ENCODE peak calls at places on chromosomes 11 and 22, in six cellular contexts. N is hypothalamus; W is NCI-H187 treated with DMSO at 0.1 percent for 48 hours; K is activated CD4-positive, alpha-beta T cell treated with anti-CD3 and anti-CD28 coated beads for 1 hour; J is EL; A is amniotic stem cell. O is an unnamed sample.

GRCh38 chr22:19597399-19597735 is 73.2 kb upstream of the CLDN5 start:
- DNase-seq in K (peak), A (no peak), W (no peak), J (no peak), N (no peak), O (peak)

GRCh38 chr22:37086184-37086583 is 23.3 kb downstream of the TMPRSS6 start:
- DNase-seq in N (no peak), K (no peak), J (no peak), W (no peak), A (no peak), O (no peak)

GRCh38 chr11:612201-612960 is 3.4 kb downstream of the IRF7 start:
- DNase-seq in W (no peak), J (peak), A (no peak), K (peak), N (no peak), O (peak)

GRCh38 chr11:134124660-134125451 is 56.0 kb downstream of the JAM3 start:
- DNase-seq in A (peak), K (no peak), N (peak), J (peak), W (no peak), O (peak)

GRCh38 chr22:42799462-42800405 is 57.3 kb downstream of the ARFGAP3 start:
- DNase-seq in N (no peak), A (no peak), W (no peak), K (no peak), J (no peak), O (no peak)

GRCh38 chr22:37959231-37959825 is 5.8 kb downstream of the POLR2F start:
- DNase-seq in K (no peak), W (no peak), N (no peak), J (no peak), A (no peak), O (no peak)

GRCh38 chr22:45064313-45065268 is 54.8 kb upstream of the PHF21B start:
- DNase-seq in W (no peak), A (peak), J (peak), K (no peak), N (no peak), O (no peak)

GRCh38 chr11:35082322-35083180 is 56.4 kb upstream of the CD44 start:
- DNase-seq in A (peak), W (no peak), K (peak), N (no peak), J (peak), O (peak)

GRCh38 chr22:35437038-35437437 is 37.1 kb downstream of the MCM5 start:
- DNase-seq in A (no peak), K (no peak), J (peak), N (no peak), W (no peak), O (peak)

GRCh38 chr11:1514349-1515061 is 27.9 kb upstream of the MOB2 start:
- DNase-seq in A (no peak), W (no peak), J (no peak), N (no peak), K (no peak), O (no peak)